ENCODE peak calls at places on chromosomes 5 and 9, in eight cellular contexts. Y is thoracic aorta; O is GM23248; R is lower lobe of right lung; S is right cardiac atrium; J is A549; A is CD4-positive, alpha-beta memory T cell; K is ovary. G is an unnamed sample.

GRCh38 chr5:124961517-124961916 is 215.1 kb upstream of the ZNF608 start:
- DNase-seq in A (no peak), O (no peak), J (no peak), K (no peak), S (no peak), R (no peak), Y (no peak), G (no peak)

GRCh38 chr9:127267793-127268507 is 3.4 kb downstream of the GARNL3 start:
- DNase-seq in J (no peak), O (no peak), R (no peak), Y (no peak), K (no peak), S (no peak), A (no peak), G (no peak)

GRCh38 chr9:33099754-33100153 is 23.3 kb upstream of the SMU1 start:
- DNase-seq in R (no peak), J (no peak), S (no peak), Y (no peak), K (no peak), A (no peak), O (no peak), G (no peak)

GRCh38 chr5:151900876-151901275 is 23.8 kb downstream of the GLRA1 start:
- DNase-seq in R (no peak), Y (no peak), S (no peak), J (no peak), O (no peak), A (no peak), K (no peak), G (no peak)

GRCh38 chr5:123937230-123937629 is 425.3 kb downstream of the CSNK1G3 start:
- DNase-seq in K (no peak), R (no peak), A (no peak), Y (no peak), O (peak; percentile 68), J (peak; percentile 71), S (peak; percentile 44), G (no peak)

GRCh38 chr9:36218011-36218410 is 27.3 kb downstream of the CLTA start:
- DNase-seq in A (no peak), O (no peak), R (no peak), S (no peak), K (no peak), J (no peak), Y (no peak), G (no peak)

GRCh38 chr5:67095346-67095871 is 101.2 kb downstream of the CD180 start:
- DNase-seq in J (peak; percentile 50), R (peak; percentile 56), Y (peak; percentile 11), K (peak; percentile 41), O (peak; percentile 69), S (peak; percentile 87), A (no peak), G (no peak)

GRCh38 chr5:151239237-151239861 is 13.6 kb upstream of the GM2A start:
- DNase-seq in J (peak; percentile 60), O (peak; percentile 79), Y (no peak), R (peak; percentile 88), S (peak; percentile 92), K (peak; percentile 81), A (peak; percentile 40), G (peak; percentile 49)

GRCh38 chr9:121013911-121014310 is 36.2 kb downstream of the C5 start:
- DNase-seq in Y (no peak), S (no peak), K (no peak), A (no peak), J (no peak), R (no peak), O (no peak), G (no peak)

GRCh38 chr5:132437604-132438275 is 52.8 kb downstream of the IRF1 start:
- DNase-seq in S (peak; percentile 89), R (peak; percentile 86), Y (no peak), O (peak; percentile 90), K (peak; percentile 86), A (peak; percentile 75), J (peak; percentile 46), G (peak; percentile 39)

GRCh38 chr5:178186417-178186816 is 754 bp downstream of the GMCL2 start:
- DNase-seq in A (no peak), S (no peak), Y (no peak), J (no peak), K (no peak), R (no peak), O (peak; percentile 41), G (no peak)

GRCh38 chr5:178180141-178180863 is 6.9 kb downstream of the GMCL2 start:
- DNase-seq in S (no peak), O (no peak), R (no peak), J (no peak), A (no peak), K (no peak), Y (no peak), G (no peak)

GRCh38 chr5:178177569-178177968 is 9.6 kb downstream of the GMCL2 start:
- DNase-seq in R (no peak), Y (no peak), S (no peak), O (no peak), K (no peak), A (no peak), J (no peak), G (no peak)

GRCh38 chr5:178187014-178187413 is at the start of gene GMCL2:
- DNase-seq in Y (no peak), R (no peak), O (no peak), K (no peak), J (no peak), S (no peak), A (no peak), G (no peak)

DNA sequence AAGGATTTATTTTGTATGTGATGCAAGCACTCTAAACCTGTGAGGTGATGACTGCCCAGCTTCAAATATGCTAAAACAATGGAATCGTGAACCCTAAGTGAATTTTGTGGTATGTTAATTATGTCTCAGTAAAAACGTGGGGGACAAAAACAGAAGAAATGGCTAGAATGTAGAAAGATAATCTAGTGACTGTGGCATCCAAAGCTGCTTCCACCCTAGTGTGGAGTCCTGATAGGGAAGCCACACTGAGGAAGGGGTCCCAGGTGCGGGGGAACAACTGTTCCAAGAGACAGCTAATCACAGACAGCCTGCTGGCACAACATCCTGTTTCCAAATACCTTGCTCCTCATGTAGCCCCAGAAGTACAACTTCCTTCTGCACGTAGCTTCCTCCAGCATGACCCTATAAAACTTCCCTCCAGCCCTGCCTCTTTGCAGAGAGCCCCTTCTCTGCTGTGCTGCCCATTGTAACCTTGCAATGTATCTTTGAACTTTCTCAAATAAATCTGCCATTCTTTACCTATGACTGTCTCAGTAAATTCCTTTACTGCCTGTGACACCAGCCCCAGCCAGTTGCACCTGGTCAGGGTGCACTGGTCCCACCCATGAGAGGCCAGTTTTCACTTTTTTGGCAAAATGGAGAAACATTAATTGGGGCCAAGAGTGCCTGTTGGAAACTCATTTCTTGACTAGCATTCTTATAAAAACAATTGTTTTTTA is 4.9 kb downstream of the GMCL2 start:
- DNase-seq in K (no peak), J (no peak), O (no peak), R (no peak), A (no peak), S (no peak), Y (no peak), G (no peak)
- H3K4me3 ChIP-seq in K (no peak overlapping the region), J (no peak overlapping the region), O (no peak overlapping the region), R (no peak overlapping the region), A (no peak overlapping the region), S (no peak overlapping the region), Y (no peak overlapping the region), G (no peak overlapping the region)

GRCh38 chr9:99335280-99335679 is 113.2 kb downstream of the SEC61B start:
- DNase-seq in A (no peak), S (no peak), J (no peak), R (no peak), K (no peak), Y (no peak), O (no peak), G (no peak)

GRCh38 chr9:99341686-99342085 is 119.6 kb downstream of the SEC61B start:
- DNase-seq in S (no peak), R (no peak), A (no peak), J (no peak), Y (no peak), K (no peak), O (no peak), G (no peak)

GRCh38 chr9:99336005-99336404 is 113.9 kb downstream of the SEC61B start:
- DNase-seq in Y (no peak), J (no peak), S (no peak), O (no peak), A (no peak), R (no peak), K (no peak), G (no peak)

GRCh38 chr9:99340281-99340680 is 118.2 kb downstream of the SEC61B start:
- DNase-seq in Y (no peak), S (no peak), K (no peak), O (no peak), J (no peak), R (no peak), A (no peak), G (no peak)

DNA sequence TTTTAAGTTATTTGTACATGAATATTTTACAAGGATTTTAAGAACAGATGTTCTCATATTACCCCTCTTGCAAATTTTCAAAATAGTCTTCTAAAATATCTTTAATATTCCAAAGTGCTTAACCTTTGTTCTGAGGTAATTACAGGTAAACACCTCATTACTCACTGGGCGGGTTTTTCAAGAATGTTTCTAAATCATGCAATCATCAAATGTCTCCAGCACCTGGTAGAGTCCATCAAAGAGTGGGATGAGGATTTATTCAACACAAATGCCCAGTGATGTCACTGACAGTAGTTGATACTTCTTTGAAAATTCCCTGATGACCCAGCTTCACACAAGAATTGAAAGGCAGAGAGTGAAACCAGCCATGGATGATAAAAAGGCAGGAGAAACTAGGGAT is 114.4 kb downstream of the SEC61B start:
- DNase-seq in A (no peak), S (no peak), J (no peak), K (no peak), R (no peak), Y (no peak), O (no peak), G (no peak)
- H3K4me1 ChIP-seq in A (no peaks in the 10 kb centered on the region), S (no peaks in the 10 kb centered on the region), J (no peaks in the 10 kb centered on the region), K (no peaks in the 10 kb centered on the region), R (no peaks in the 10 kb centered on the region), Y (no peaks in the 10 kb centered on the region), O (no peaks in the 10 kb centered on the region), G (no peaks in the 10 kb centered on the region)

DNA sequence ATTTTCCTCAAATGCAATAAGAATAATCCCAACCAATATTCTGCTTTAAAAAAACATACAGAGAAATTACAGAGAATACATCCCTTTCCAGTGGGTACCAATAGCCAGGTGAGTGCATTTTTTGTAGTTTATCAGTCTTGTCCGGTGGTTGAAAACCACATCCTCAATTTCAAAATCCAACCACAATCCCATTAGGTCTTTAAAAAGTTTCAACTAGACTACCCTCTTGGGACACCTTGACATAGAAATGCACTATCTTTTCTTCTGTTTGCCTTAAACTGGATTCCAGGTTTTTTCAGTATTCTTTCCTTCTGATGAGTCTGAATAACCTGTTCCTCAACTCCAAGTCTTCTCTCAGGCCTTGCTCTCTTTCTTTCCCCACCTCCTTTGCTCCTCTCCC is 223.3 kb downstream of the NR2F1-AS1 start:
- DNase-seq in J (no peak), S (no peak), K (no peak), Y (no peak), A (no peak), R (no peak), O (no peak), G (no peak)
- H3K4me3 ChIP-seq in J (no peak overlapping the region), S (no peak overlapping the region), K (no peak overlapping the region), Y (no peak overlapping the region), A (no peak overlapping the region), R (no peak overlapping the region), O (no peak overlapping the region), G (no peak overlapping the region)

DNA sequence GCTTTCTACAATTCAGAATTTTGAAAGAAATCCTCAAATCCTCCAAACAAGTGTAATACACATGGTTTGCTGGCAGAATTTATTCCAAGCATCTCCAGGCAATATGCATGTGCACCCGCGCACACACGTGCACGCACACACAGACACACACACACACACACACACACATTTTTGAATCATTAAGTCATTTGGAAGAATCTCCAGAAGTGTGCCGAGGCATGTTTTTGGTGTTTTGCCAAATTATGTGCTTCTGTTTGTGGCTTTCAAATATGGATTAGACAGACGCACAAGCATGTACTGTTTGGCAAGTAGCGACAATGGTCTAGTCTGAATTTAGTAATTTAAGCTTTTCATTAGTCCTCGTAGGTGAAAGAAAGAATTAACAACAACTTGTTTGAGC is 36.7 kb downstream of the NFIB start:
- DNase-seq in Y (no peak), J (peak; percentile 24), R (no peak), S (peak; percentile 50), K (no peak), A (no peak), O (peak; percentile 69), G (no peak)
- H3K4me1 ChIP-seq in Y (peaks cover 34% of the 10 kb centered on the region), J (peaks cover 59% of the 10 kb centered on the region), R (peaks cover 54% of the 10 kb centered on the region), S (peaks cover 18% of the 10 kb centered on the region), K (peaks cover 14% of the 10 kb centered on the region), A (no peaks in the 10 kb centered on the region), O (peaks cover 47% of the 10 kb centered on the region), G (no peaks in the 10 kb centered on the region)